ENCODE peak calls at places on chromosomes 4 and X, in eight cellular contexts. W is DMS 273 treated with DMSO at 0.1 percent for 48 hours; N is nephron progenitor cell; A is fibroblast of pulmonary artery; S is activated naive CD4-positive, alpha-beta T cell treated with anti-CD3 and anti-CD28 coated beads for 36 hours; X is LNCaP clone FGC; P is esophagus muscularis mucosa; K is ELF-1. B is an unnamed sample.

GRCh38 chr4:91734682-91735081 is 569.1 kb upstream of the GRID2 start:
- DNase-seq in W (no peak), N (no peak), A (peak), S (no peak), X (no peak), P (no peak), K (no peak), B (peak)

GRCh38 chrX:146863566-146863965 is 49.0 kb upstream of the CXorf51A start:
- DNase-seq in W (no peak), N (no peak), A (no peak), S (no peak), X (no peak), P (no peak), K (no peak), B (peak)

GRCh38 chr4:89703831-89704230 is 133.1 kb downstream of the SNCA start:
- DNase-seq in W (no peak), N (no peak), A (no peak), S (no peak), X (no peak), P (no peak), K (no peak), B (no peak)

GRCh38 chrX:112643721-112644120 is 36.0 kb downstream of the LHFPL1 start:
- DNase-seq in W (no peak), N (no peak), A (no peak), S (no peak), X (no peak), P (no peak), K (no peak), B (no peak)

GRCh38 chr4:1743975-1744374 is 22.7 kb downstream of the TACC3 start:
- DNase-seq in W (no peak), N (no peak), A (no peak), S (no peak), X (no peak), P (no peak), K (no peak), B (no peak)

GRCh38 chrX:130799393-130799792 is 103.6 kb downstream of the ENOX2 start:
- DNase-seq in W (no peak), N (no peak), A (peak), S (no peak), X (no peak), P (no peak), K (no peak), B (peak)

GRCh38 chr4:139208404-139208945 is 31.5 kb upstream of the ELF2 start:
- DNase-seq in W (no peak), N (no peak), A (peak), S (no peak), X (no peak), P (no peak), K (no peak), B (no peak)

GRCh38 chr4:46404961-46405360 is 15.0 kb upstream of the GABRA2 start:
- DNase-seq in W (no peak), N (peak), A (peak), S (no peak), X (no peak), P (no peak), K (no peak), B (no peak)

GRCh38 chr4:40227284-40227683 is 30.5 kb downstream of the RHOH start:
- DNase-seq in W (no peak), N (no peak), A (no peak), S (peak), X (no peak), P (no peak), K (no peak), B (no peak)

GRCh38 chr4:185717018-185717726 is 94.8 kb downstream of the SORBS2 start:
- DNase-seq in W (no peak), N (no peak), A (no peak), S (no peak), X (no peak), P (no peak), K (no peak), B (no peak)

GRCh38 chr4:8818063-8818881 is 53.4 kb downstream of the HMX1 start:
- DNase-seq in W (no peak), N (no peak), A (no peak), S (no peak), X (no peak), P (peak), K (peak), B (no peak)

B was measured in RKO.